ENCODE peak calls at places on chromosomes 16 and 17, in seven cellular contexts. R is fibroblast of the aortic adventitia, I is IMR-90, V is AG09309, J is HFF-Myc, P is A549, T is neural progenitor cell. X is an unnamed sample.
A peak's percentile ranks its signal among the peaks of the same experiment; 100 is the strongest.

GRCh38 chr17:11446316-11446715 is 152.0 kb upstream of the DNAH9 start:
- DNase-seq in R (no peak), I (no peak), V (no peak), J (no peak), P (no peak), T (no peak), X (no peak)

GRCh38 chr16:3468501-3468900 is 25.0 kb downstream of the NAA60 start:
- DNase-seq in R (no peak), I (no peak), V (no peak), J (no peak), P (no peak), T (no peak), X (no peak)

GRCh38 chr17:48841395-48841831 is 10.6 kb downstream of the CALCOCO2 start:
- DNase-seq in R (peak; percentile 82), I (peak; percentile 76), V (peak; percentile 38), J (no peak), P (no peak), T (no peak), X (peak; percentile 71)

GRCh38 chr16:67805718-67806427 is 487 bp downstream of the RANBP10 start:
- DNase-seq in R (no peak), I (no peak), V (no peak), J (no peak), P (no peak), T (peak; percentile 41), X (no peak)

GRCh38 chr16:79415983-79416641 is 184.4 kb downstream of the MAF start:
- DNase-seq in R (no peak), I (no peak), V (no peak), J (no peak), P (no peak), T (no peak), X (no peak)

GRCh38 chr17:50765454-50766221 is 1.7 kb downstream of the ANKRD40CL start:
- DNase-seq in R (no peak), I (no peak), V (no peak), J (no peak), P (no peak), T (no peak), X (no peak)

GRCh38 chr17:73605444-73605843 is 38.8 kb downstream of the SDK2 start:
- DNase-seq in R (no peak), I (no peak), V (no peak), J (no peak), P (no peak), T (no peak), X (no peak)

GRCh38 chr16:71882505-71883192 is 1.3 kb downstream of the ZNF821 start:
- DNase-seq in R (peak; percentile 82), I (peak; percentile 75), V (no peak), J (peak; percentile 61), P (peak; percentile 83), T (peak; percentile 86), X (peak; percentile 73)

GRCh38 chr16:30395992-30396560 is 856 bp downstream of the ZNF48 start:
- DNase-seq in R (no peak), I (no peak), V (no peak), J (no peak), P (no peak), T (no peak), X (no peak)

GRCh38 chr16:73071131-73071940 is 23.4 kb upstream of the ZFHX3 start:
- DNase-seq in R (peak; percentile 47), I (no peak), V (no peak), J (no peak), P (peak; percentile 67), T (peak; percentile 73), X (no peak)

GRCh38 chr16:85650864-85651811 is 37.6 kb downstream of the GINS2 start:
- DNase-seq in R (no peak), I (no peak), V (no peak), J (no peak), P (no peak), T (peak; percentile 68), X (peak; percentile 16)

GRCh38 chr16:9908613-9909012 is 273.6 kb downstream of the GRIN2A start:
- DNase-seq in R (no peak), I (no peak), V (no peak), J (no peak), P (no peak), T (no peak), X (no peak)

GRCh38 chr17:68141050-68141449 is 105.5 kb downstream of the KPNA2 start:
- DNase-seq in R (peak; percentile 2), I (peak; percentile 1), V (no peak), J (no peak), P (no peak), T (no peak), X (no peak)

GRCh38 chr16:88346680-88347505 is 35.9 kb upstream of the ZNF469 start:
- DNase-seq in R (no peak), I (no peak), V (no peak), J (no peak), P (no peak), T (no peak), X (no peak)

GRCh38 chr17:9898812-9899211 is 6.3 kb downstream of the RCVRN start:
- DNase-seq in R (no peak), I (no peak), V (no peak), J (no peak), P (no peak), T (no peak), X (no peak)

GRCh38 chr17:50904522-50905459 is 38.6 kb upstream of the TOB1 start:
- DNase-seq in R (peak; percentile 18), I (no peak), V (no peak), J (no peak), P (no peak), T (peak; percentile 50), X (peak; percentile 25)

GRCh38 chr16:70377782-70378181 is 31.1 kb downstream of the DDX19A start:
- DNase-seq in R (no peak), I (no peak), V (no peak), J (no peak), P (no peak), T (no peak), X (no peak)

GRCh38 chr16:70370924-70371323 is 24.2 kb downstream of the DDX19A start:
- DNase-seq in R (no peak), I (no peak), V (no peak), J (no peak), P (no peak), T (no peak), X (no peak)

GRCh38 chr16:70372921-70373550 is 26.3 kb downstream of the DDX19A start:
- DNase-seq in R (no peak), I (no peak), V (no peak), J (no peak), P (no peak), T (no peak), X (no peak)

GRCh38 chr16:70375636-70376611 is 29.2 kb downstream of the DDX19A start:
- DNase-seq in R (no peak), I (no peak), V (no peak), J (no peak), P (no peak), T (no peak), X (no peak)

GRCh38 chr16:70374213-70374612 is 27.5 kb downstream of the DDX19A start:
- DNase-seq in R (no peak), I (no peak), V (no peak), J (no peak), P (no peak), T (no peak), X (no peak)
- TF ChIP-seq CTCF in R (no peak), I (no peak), V (no peak), J (no peak), P (no peak), T (no peak), X (no peak)

GRCh38 chr17:47064684-47065083 is 85.6 kb upstream of the RPRML start:
- DNase-seq in R (no peak), I (no peak), V (no peak), J (no peak), P (no peak), T (no peak), X (no peak)

GRCh38 chr17:47063475-47063874 is 84.4 kb upstream of the RPRML start:
- DNase-seq in R (no peak), I (no peak), V (no peak), J (no peak), P (no peak), T (no peak), X (no peak)

GRCh38 chr17:47066841-47067682 is 88.0 kb upstream of the RPRML start:
- DNase-seq in R (peak; percentile 93), I (peak; percentile 93), V (peak; percentile 71), J (peak; percentile 73), P (peak; percentile 96), T (peak; percentile 91), X (peak; percentile 94)

GRCh38 chr17:47066095-47066494 is 87.0 kb upstream of the RPRML start:
- DNase-seq in R (no peak), I (no peak), V (no peak), J (no peak), P (peak; percentile 29), T (peak; percentile 10), X (no peak)
- H3K4me3 ChIP-seq in R (no peak overlapping the region), I (no peak overlapping the region), V (no peak overlapping the region), J (no peak overlapping the region), P (peak overlapping the region; percentile 57), T (peak overlapping the region; percentile 94), X (no peak overlapping the region)

DNA sequence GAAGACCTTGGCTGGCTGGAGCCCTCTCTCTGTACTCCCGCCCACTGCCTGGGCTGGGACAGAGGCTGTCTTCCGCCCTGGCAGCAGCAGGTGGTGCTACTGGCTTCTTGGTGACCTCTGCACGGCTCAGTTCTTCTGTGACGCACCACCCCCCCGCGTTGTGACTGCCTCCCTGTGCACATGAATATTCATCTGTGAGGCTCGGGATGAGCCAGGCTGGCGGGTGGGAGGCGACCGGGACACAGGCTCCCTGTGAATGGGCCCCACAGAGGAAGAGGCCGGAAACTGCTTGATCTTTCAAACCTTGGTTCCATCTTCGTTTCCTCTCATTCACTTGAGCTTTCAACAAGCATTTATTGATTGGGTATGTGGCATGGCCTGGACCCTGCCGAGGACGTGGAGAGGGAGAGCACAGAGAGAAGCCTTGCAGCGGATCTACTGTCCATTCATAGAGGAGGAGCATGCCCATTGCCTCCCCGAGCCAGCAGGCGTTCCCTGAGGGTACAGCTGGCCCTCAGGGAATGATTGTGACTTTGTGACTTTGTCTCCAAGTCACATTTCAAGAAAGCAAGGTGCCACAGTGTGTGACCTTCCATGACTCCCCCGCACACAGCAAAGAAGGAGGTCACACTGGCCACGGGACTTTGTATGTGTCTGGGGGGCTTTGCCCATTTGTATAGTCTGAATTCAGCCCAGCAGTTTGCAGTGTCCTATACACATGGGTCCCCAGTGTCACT is 45.0 kb downstream of the B9D1 start:
- DNase-seq in R (peak; percentile 40), I (peak; percentile 80), V (no peak), J (no peak), P (peak; percentile 60), T (peak; percentile 87), X (peak; percentile 32)
- TF ChIP-seq CTCF in R (no peak), I (peak; percentile 47), V (no peak), J (peak; percentile 11), P (peak; percentile 16), T (peak; percentile 46), X (peak; percentile 19)

GRCh38 chr17:77528516-77529327 is 388.0 kb downstream of the SEC14L1 start:
- DNase-seq in R (no peak), I (no peak), V (no peak), J (no peak), P (no peak), T (peak; percentile 86), X (no peak)

GRCh38 chr17:77530591-77530990 is 389.8 kb downstream of the SEC14L1 start:
- DNase-seq in R (no peak), I (no peak), V (no peak), J (no peak), P (no peak), T (no peak), X (no peak)

GRCh38 chr17:77531641-77532040 is 390.9 kb downstream of the SEC14L1 start:
- DNase-seq in R (no peak), I (no peak), V (no peak), J (no peak), P (no peak), T (no peak), X (no peak)

GRCh38 chr17:77529328-77529650 is 388.5 kb downstream of the SEC14L1 start:
- DNase-seq in R (no peak), I (no peak), V (no peak), J (no peak), P (no peak), T (no peak), X (no peak)

GRCh38 chr17:77531002-77531401 is 390.2 kb downstream of the SEC14L1 start:
- DNase-seq in R (no peak), I (no peak), V (no peak), J (no peak), P (no peak), T (no peak), X (no peak)
- H3K4me3 ChIP-seq in R (no peak overlapping the region), I (no peak overlapping the region), V (no peak overlapping the region), J (no peak overlapping the region), P (no peak overlapping the region), T (no peak overlapping the region), X (no peak overlapping the region)